ENCODE peak calls at places on chromosomes 1 and 21, in six cellular contexts. One of them, this sample, is unnamed.

GRCh38 chr21:36257657-36258056 is 62.3 kb upstream of the MORC3 start:
- DNase-seq in left cardiac atrium: no peak
- DNase-seq in activated CD4-positive, alpha-beta memory T cell treated with anti-CD3 and anti-CD28 coated beads, Interleukin-2, amount 10 ng/mL, durations not matched to agents 7 days and 5 days: no peak
- DNase-seq in NCI-H2081: no peak
- DNase-seq in stimulated activated CD8-positive, alpha-beta memory T cell treated with anti-CD3 and anti-CD28 coated beads, Interleukin-7, amount 100 ng/mL, for 1 hour: no peak
- DNase-seq in heart right ventricle: no peak
- DNase-seq in this sample: no peak

GRCh38 chr1:184514447-184514846 is 127.6 kb downstream of the C1orf21 start:
- DNase-seq in left cardiac atrium: no peak
- DNase-seq in stimulated activated CD8-positive, alpha-beta memory T cell treated with anti-CD3 and anti-CD28 coated beads, Interleukin-7, amount 100 ng/mL, for 1 hour: no peak
- DNase-seq in NCI-H2081: no peak
- DNase-seq in activated CD4-positive, alpha-beta memory T cell treated with anti-CD3 and anti-CD28 coated beads, Interleukin-2, amount 10 ng/mL, durations not matched to agents 7 days and 5 days: no peak
- DNase-seq in heart right ventricle: no peak
- DNase-seq in this sample: no peak

GRCh38 chr1:2127181-2128145 is 67.1 kb downstream of the FAAP20 start:
- DNase-seq in activated CD4-positive, alpha-beta memory T cell treated with anti-CD3 and anti-CD28 coated beads, Interleukin-2, amount 10 ng/mL, durations not matched to agents 7 days and 5 days: no peak
- DNase-seq in heart right ventricle: peak
- DNase-seq in stimulated activated CD8-positive, alpha-beta memory T cell treated with anti-CD3 and anti-CD28 coated beads, Interleukin-7, amount 100 ng/mL, for 1 hour: no peak
- DNase-seq in left cardiac atrium: no peak
- DNase-seq in NCI-H2081: no peak
- DNase-seq in this sample: peak

GRCh38 chr1:208030320-208031091 is 119.6 kb upstream of the CD34 start:
- DNase-seq in stimulated activated CD8-positive, alpha-beta memory T cell treated with anti-CD3 and anti-CD28 coated beads, Interleukin-7, amount 100 ng/mL, for 1 hour: no peak
- DNase-seq in left cardiac atrium: no peak
- DNase-seq in activated CD4-positive, alpha-beta memory T cell treated with anti-CD3 and anti-CD28 coated beads, Interleukin-2, amount 10 ng/mL, durations not matched to agents 7 days and 5 days: no peak
- DNase-seq in heart right ventricle: peak
- DNase-seq in NCI-H2081: no peak
- DNase-seq in this sample: peak

GRCh38 chr1:97778718-97779117 is 142.1 kb downstream of the DPYD start:
- DNase-seq in activated CD4-positive, alpha-beta memory T cell treated with anti-CD3 and anti-CD28 coated beads, Interleukin-2, amount 10 ng/mL, durations not matched to agents 7 days and 5 days: no peak
- DNase-seq in NCI-H2081: no peak
- DNase-seq in stimulated activated CD8-positive, alpha-beta memory T cell treated with anti-CD3 and anti-CD28 coated beads, Interleukin-7, amount 100 ng/mL, for 1 hour: no peak
- DNase-seq in heart right ventricle: no peak
- DNase-seq in left cardiac atrium: no peak
- DNase-seq in this sample: no peak

GRCh38 chr21:42724226-42724920 is 71.0 kb downstream of the PDE9A start:
- DNase-seq in activated CD4-positive, alpha-beta memory T cell treated with anti-CD3 and anti-CD28 coated beads, Interleukin-2, amount 10 ng/mL, durations not matched to agents 7 days and 5 days: no peak
- DNase-seq in heart right ventricle: no peak
- DNase-seq in NCI-H2081: no peak
- DNase-seq in stimulated activated CD8-positive, alpha-beta memory T cell treated with anti-CD3 and anti-CD28 coated beads, Interleukin-7, amount 100 ng/mL, for 1 hour: no peak
- DNase-seq in left cardiac atrium: peak
- DNase-seq in this sample: no peak

GRCh38 chr1:10634428-10635384 is 160.0 kb downstream of the PEX14 start:
- DNase-seq in NCI-H2081: peak
- DNase-seq in stimulated activated CD8-positive, alpha-beta memory T cell treated with anti-CD3 and anti-CD28 coated beads, Interleukin-7, amount 100 ng/mL, for 1 hour: no peak
- DNase-seq in heart right ventricle: peak
- DNase-seq in left cardiac atrium: no peak
- DNase-seq in activated CD4-positive, alpha-beta memory T cell treated with anti-CD3 and anti-CD28 coated beads, Interleukin-2, amount 10 ng/mL, durations not matched to agents 7 days and 5 days: no peak
- DNase-seq in this sample: peak

GRCh38 chr1:22117851-22118250 is 25.0 kb downstream of the WNT4 start:
- DNase-seq in stimulated activated CD8-positive, alpha-beta memory T cell treated with anti-CD3 and anti-CD28 coated beads, Interleukin-7, amount 100 ng/mL, for 1 hour: no peak
- DNase-seq in activated CD4-positive, alpha-beta memory T cell treated with anti-CD3 and anti-CD28 coated beads, Interleukin-2, amount 10 ng/mL, durations not matched to agents 7 days and 5 days: no peak
- DNase-seq in NCI-H2081: no peak
- DNase-seq in heart right ventricle: no peak
- DNase-seq in left cardiac atrium: peak
- DNase-seq in this sample: no peak

GRCh38 chr1:200468264-200469001 is 58.6 kb upstream of the ZNF281 start:
- DNase-seq in heart right ventricle: no peak
- DNase-seq in activated CD4-positive, alpha-beta memory T cell treated with anti-CD3 and anti-CD28 coated beads, Interleukin-2, amount 10 ng/mL, durations not matched to agents 7 days and 5 days: no peak
- DNase-seq in NCI-H2081: no peak
- DNase-seq in stimulated activated CD8-positive, alpha-beta memory T cell treated with anti-CD3 and anti-CD28 coated beads, Interleukin-7, amount 100 ng/mL, for 1 hour: no peak
- DNase-seq in left cardiac atrium: no peak
- DNase-seq in this sample: no peak

GRCh38 chr1:83554174-83554573 is 444.8 kb downstream of the TTLL7 start:
- DNase-seq in NCI-H2081: no peak
- DNase-seq in left cardiac atrium: no peak
- DNase-seq in activated CD4-positive, alpha-beta memory T cell treated with anti-CD3 and anti-CD28 coated beads, Interleukin-2, amount 10 ng/mL, durations not matched to agents 7 days and 5 days: no peak
- DNase-seq in heart right ventricle: peak
- DNase-seq in stimulated activated CD8-positive, alpha-beta memory T cell treated with anti-CD3 and anti-CD28 coated beads, Interleukin-7, amount 100 ng/mL, for 1 hour: no peak
- DNase-seq in this sample: no peak

GRCh38 chr1:161200992-161201827 is 957 bp upstream of the NDUFS2 start:
- DNase-seq in stimulated activated CD8-positive, alpha-beta memory T cell treated with anti-CD3 and anti-CD28 coated beads, Interleukin-7, amount 100 ng/mL, for 1 hour: no peak
- DNase-seq in activated CD4-positive, alpha-beta memory T cell treated with anti-CD3 and anti-CD28 coated beads, Interleukin-2, amount 10 ng/mL, durations not matched to agents 7 days and 5 days: no peak
- DNase-seq in heart right ventricle: peak
- DNase-seq in left cardiac atrium: peak
- DNase-seq in NCI-H2081: no peak
- DNase-seq in this sample: peak

GRCh38 chr1:97108200-97108599 is 386.6 kb downstream of the PTBP2 start:
- DNase-seq in stimulated activated CD8-positive, alpha-beta memory T cell treated with anti-CD3 and anti-CD28 coated beads, Interleukin-7, amount 100 ng/mL, for 1 hour: no peak
- DNase-seq in heart right ventricle: no peak
- DNase-seq in activated CD4-positive, alpha-beta memory T cell treated with anti-CD3 and anti-CD28 coated beads, Interleukin-2, amount 10 ng/mL, durations not matched to agents 7 days and 5 days: no peak
- DNase-seq in left cardiac atrium: no peak
- DNase-seq in NCI-H2081: no peak
- DNase-seq in this sample: no peak

GRCh38 chr21:15422761-15423160 is 307.0 kb upstream of the USP25 start:
- DNase-seq in left cardiac atrium: no peak
- DNase-seq in NCI-H2081: no peak
- DNase-seq in stimulated activated CD8-positive, alpha-beta memory T cell treated with anti-CD3 and anti-CD28 coated beads, Interleukin-7, amount 100 ng/mL, for 1 hour: no peak
- DNase-seq in activated CD4-positive, alpha-beta memory T cell treated with anti-CD3 and anti-CD28 coated beads, Interleukin-2, amount 10 ng/mL, durations not matched to agents 7 days and 5 days: no peak
- DNase-seq in heart right ventricle: no peak
- DNase-seq in this sample: no peak

GRCh38 chr21:42250422-42251403 is 31.8 kb downstream of the ABCG1 start:
- DNase-seq in left cardiac atrium: no peak
- DNase-seq in NCI-H2081: no peak
- DNase-seq in activated CD4-positive, alpha-beta memory T cell treated with anti-CD3 and anti-CD28 coated beads, Interleukin-2, amount 10 ng/mL, durations not matched to agents 7 days and 5 days: no peak
- DNase-seq in stimulated activated CD8-positive, alpha-beta memory T cell treated with anti-CD3 and anti-CD28 coated beads, Interleukin-7, amount 100 ng/mL, for 1 hour: no peak
- DNase-seq in heart right ventricle: no peak
- DNase-seq in this sample: no peak

GRCh38 chr1:30986755-30987154 is 78.2 kb upstream of the SDC3 start:
- DNase-seq in activated CD4-positive, alpha-beta memory T cell treated with anti-CD3 and anti-CD28 coated beads, Interleukin-2, amount 10 ng/mL, durations not matched to agents 7 days and 5 days: no peak
- DNase-seq in stimulated activated CD8-positive, alpha-beta memory T cell treated with anti-CD3 and anti-CD28 coated beads, Interleukin-7, amount 100 ng/mL, for 1 hour: no peak
- DNase-seq in heart right ventricle: no peak
- DNase-seq in NCI-H2081: no peak
- DNase-seq in left cardiac atrium: no peak
- DNase-seq in this sample: no peak

GRCh38 chr1:116326486-116326885 is 46.6 kb upstream of the ATP1A1 start:
- DNase-seq in stimulated activated CD8-positive, alpha-beta memory T cell treated with anti-CD3 and anti-CD28 coated beads, Interleukin-7, amount 100 ng/mL, for 1 hour: no peak
- DNase-seq in NCI-H2081: no peak
- DNase-seq in heart right ventricle: no peak
- DNase-seq in activated CD4-positive, alpha-beta memory T cell treated with anti-CD3 and anti-CD28 coated beads, Interleukin-2, amount 10 ng/mL, durations not matched to agents 7 days and 5 days: no peak
- DNase-seq in left cardiac atrium: no peak
- DNase-seq in this sample: no peak

GRCh38 chr21:27077501-27077900 is 110.6 kb upstream of the ADAMTS5 start:
- DNase-seq in activated CD4-positive, alpha-beta memory T cell treated with anti-CD3 and anti-CD28 coated beads, Interleukin-2, amount 10 ng/mL, durations not matched to agents 7 days and 5 days: no peak
- DNase-seq in NCI-H2081: no peak
- DNase-seq in left cardiac atrium: no peak
- DNase-seq in heart right ventricle: no peak
- DNase-seq in stimulated activated CD8-positive, alpha-beta memory T cell treated with anti-CD3 and anti-CD28 coated beads, Interleukin-7, amount 100 ng/mL, for 1 hour: no peak
- DNase-seq in this sample: no peak

GRCh38 chr1:54804471-54805132 is 3.5 kb upstream of the TTC22 start:
- DNase-seq in NCI-H2081: no peak
- DNase-seq in activated CD4-positive, alpha-beta memory T cell treated with anti-CD3 and anti-CD28 coated beads, Interleukin-2, amount 10 ng/mL, durations not matched to agents 7 days and 5 days: peak
- DNase-seq in stimulated activated CD8-positive, alpha-beta memory T cell treated with anti-CD3 and anti-CD28 coated beads, Interleukin-7, amount 100 ng/mL, for 1 hour: no peak
- DNase-seq in left cardiac atrium: no peak
- DNase-seq in heart right ventricle: no peak
- DNase-seq in this sample: no peak

GRCh38 chr1:63116016-63116415 is 206.4 kb upstream of the FOXD3 start:
- DNase-seq in left cardiac atrium: no peak
- DNase-seq in NCI-H2081: no peak
- DNase-seq in heart right ventricle: no peak
- DNase-seq in activated CD4-positive, alpha-beta memory T cell treated with anti-CD3 and anti-CD28 coated beads, Interleukin-2, amount 10 ng/mL, durations not matched to agents 7 days and 5 days: no peak
- DNase-seq in stimulated activated CD8-positive, alpha-beta memory T cell treated with anti-CD3 and anti-CD28 coated beads, Interleukin-7, amount 100 ng/mL, for 1 hour: no peak
- DNase-seq in this sample: no peak

This sample was measured in aorta.